ENCODE peak calls at places on chromosomes 5 and 9, in nine cellular contexts. F, M, S, G, A, I, U, V and P are unnamed samples.

GRCh38 chr5:13985736-13986418 is 41.4 kb upstream of the DNAH5 start:
- DNase-seq in F (no peak), M (no peak), S (no peak), G (no peak), A (peak), I (peak), U (no peak), V (no peak), P (no peak)

GRCh38 chr9:82271099-82271498 is 282.5 kb downstream of the SPATA31D1 start:
- DNase-seq in F (no peak), M (no peak), S (no peak), G (no peak), A (no peak), I (no peak), U (no peak), V (no peak), P (no peak)

GRCh38 chr5:88172847-88173758 is 95.5 kb downstream of the TMEM161B start:
- DNase-seq in F (no peak), M (no peak), S (no peak), G (no peak), A (no peak), I (no peak), U (no peak), V (no peak), P (no peak)

GRCh38 chr9:136247551-136247916 is 1.9 kb upstream of the QSOX2 start:
- DNase-seq in F (no peak), M (no peak), S (no peak), G (no peak), A (no peak), I (no peak), U (no peak), V (no peak), P (no peak)

GRCh38 chr9:127455299-127455992 is 4.1 kb downstream of the LRSAM1 start:
- DNase-seq in F (peak), M (no peak), S (no peak), G (no peak), A (peak), I (no peak), U (no peak), V (no peak), P (no peak)

GRCh38 chr9:136597141-136597885 is 51.5 kb upstream of the NOTCH1 start:
- DNase-seq in F (no peak), M (no peak), S (no peak), G (no peak), A (no peak), I (no peak), U (no peak), V (no peak), P (no peak)

GRCh38 chr5:157350939-157351338 is 85.0 kb downstream of the CYFIP2 start:
- DNase-seq in F (no peak), M (no peak), S (no peak), G (no peak), A (no peak), I (no peak), U (no peak), V (no peak), P (no peak)

GRCh38 chr5:1793301-1793740 is 6.3 kb downstream of the MRPL36 start:
- DNase-seq in F (peak), M (no peak), S (peak), G (no peak), A (no peak), I (no peak), U (no peak), V (no peak), P (no peak)

GRCh38 chr5:172801184-172801671 is 30.2 kb upstream of the DUSP1 start:
- DNase-seq in F (no peak), M (no peak), S (no peak), G (no peak), A (peak), I (no peak), U (no peak), V (no peak), P (no peak)

GRCh38 chr9:114225534-114226288 is 70.4 kb downstream of the COL27A1 start:
- DNase-seq in F (no peak), M (no peak), S (no peak), G (no peak), A (peak), I (no peak), U (no peak), V (no peak), P (no peak)

GRCh38 chr5:134145779-134146581 is 30.8 kb downstream of the SKP1 start:
- DNase-seq in F (peak), M (peak), S (peak), G (peak), A (peak), I (peak), U (peak), V (peak), P (peak)

GRCh38 chr5:36741138-36741537 is 134.7 kb downstream of the SLC1A3 start:
- DNase-seq in F (no peak), M (no peak), S (no peak), G (no peak), A (no peak), I (no peak), U (no peak), V (no peak), P (no peak)

GRCh38 chr9:136007906-136008692 is 46.9 kb upstream of the UBAC1 start:
- DNase-seq in F (no peak), M (no peak), S (no peak), G (no peak), A (peak), I (no peak), U (no peak), V (no peak), P (no peak)

GRCh38 chr5:66134407-66134843 is 9.7 kb upstream of the SREK1 start:
- DNase-seq in F (no peak), M (no peak), S (no peak), G (peak), A (no peak), I (no peak), U (no peak), V (no peak), P (no peak)

GRCh38 chr9:18705763-18706372 is 231.9 kb downstream of the ADAMTSL1 start:
- DNase-seq in F (no peak), M (no peak), S (no peak), G (no peak), A (no peak), I (no peak), U (no peak), V (no peak), P (no peak)

GRCh38 chr9:21684831-21685362 is 117.5 kb upstream of the MTAP start:
- DNase-seq in F (peak), M (no peak), S (peak), G (no peak), A (no peak), I (no peak), U (no peak), V (no peak), P (no peak)